ENCODE peak calls at places on chromosome X, in nine cellular contexts. R, A, W, Q, O, Y, D, Z and U are unnamed samples.

GRCh38 chrX:23515028-23515427 is 152.3 kb upstream of the PRDX4 start:
- DNase-seq in R (no peak), A (no peak), W (peak; percentile 18), Q (no peak), O (peak; percentile 1), Y (no peak), D (no peak), Z (no peak), U (no peak)

GRCh38 chrX:77436682-77437081 is 10.5 kb upstream of the FGF16 start:
- DNase-seq in R (no peak), A (no peak), W (no peak), Q (no peak), O (no peak), Y (no peak), D (no peak), Z (no peak), U (no peak)

GRCh38 chrX:40041915-40042314 is 55.8 kb downstream of the BCOR start:
- DNase-seq in R (no peak), A (no peak), W (no peak), Q (no peak), O (no peak), Y (no peak), D (no peak), Z (no peak), U (no peak)

GRCh38 chrX:2789569-2789968 is 37.7 kb downstream of the XG start:
- DNase-seq in R (no peak), A (no peak), W (no peak), Q (no peak), O (no peak), Y (no peak), D (no peak), Z (no peak), U (no peak)

GRCh38 chrX:85196319-85196718 is 47.3 kb downstream of the SATL1 start:
- DNase-seq in R (no peak), A (no peak), W (no peak), Q (no peak), O (peak; percentile 6), Y (no peak), D (no peak), Z (no peak), U (no peak)

GRCh38 chrX:43005561-43005960 is 227.6 kb upstream of the PPP1R2C start:
- DNase-seq in R (no peak), A (no peak), W (no peak), Q (no peak), O (no peak), Y (no peak), D (no peak), Z (no peak), U (no peak)

GRCh38 chrX:68049466-68049865 is 383.8 kb downstream of the OPHN1 start:
- DNase-seq in R (no peak), A (no peak), W (no peak), Q (no peak), O (no peak), Y (no peak), D (no peak), Z (no peak), U (no peak)

GRCh38 chrX:19593684-19594083 is 78.4 kb upstream of the MAP3K15 start:
- DNase-seq in R (peak; percentile 18), A (peak; percentile 17), W (no peak), Q (no peak), O (peak; percentile 61), Y (peak; percentile 1), D (no peak), Z (peak; percentile 54), U (peak; percentile 68)

GRCh38 chrX:68443155-68443868 is 10.0 kb upstream of the OPHN1 start:
- DNase-seq in R (no peak), A (no peak), W (no peak), Q (no peak), O (no peak), Y (no peak), D (no peak), Z (peak; percentile 32), U (peak; percentile 45)

GRCh38 chrX:46029777-46030176 is 515.4 kb downstream of the ZNF674 start:
- DNase-seq in R (no peak), A (no peak), W (peak; percentile 84), Q (no peak), O (no peak), Y (no peak), D (no peak), Z (no peak), U (no peak)

GRCh38 chrX:107480272-107480671 is 30.8 kb downstream of the FRMPD3 start:
- DNase-seq in R (peak; percentile 4), A (no peak), W (no peak), Q (no peak), O (no peak), Y (no peak), D (no peak), Z (no peak), U (no peak)

GRCh38 chrX:20362268-20363002 is 95.7 kb upstream of the RPS6KA3 start:
- DNase-seq in R (no peak), A (no peak), W (peak; percentile 91), Q (no peak), O (no peak), Y (no peak), D (no peak), Z (peak; percentile 46), U (peak; percentile 55)

GRCh38 chrX:331772-332495 is 13.3 kb upstream of the GTPBP6 start:
- DNase-seq in R (no peak), A (no peak), W (no peak), Q (peak; percentile 20), O (no peak), Y (no peak), D (no peak), Z (no peak), U (no peak)

GRCh38 chrX:10074241-10074941 is 82.4 kb upstream of the CLCN4 start:
- DNase-seq in R (no peak), A (no peak), W (no peak), Q (no peak), O (no peak), Y (no peak), D (no peak), Z (no peak), U (no peak)

GRCh38 chrX:150185766-150186165 is 177.4 kb upstream of the MAMLD1 start:
- DNase-seq in R (no peak), A (no peak), W (no peak), Q (no peak), O (no peak), Y (no peak), D (no peak), Z (no peak), U (no peak)

GRCh38 chrX:40646489-40647306 is 663 bp downstream of the CXorf38 start:
- DNase-seq in R (no peak), A (peak; percentile 23), W (no peak), Q (peak; percentile 70), O (peak; percentile 46), Y (peak; percentile 9), D (no peak), Z (peak; percentile 14), U (peak; percentile 14)

GRCh38 chrX:18946157-18946556 is 37.8 kb downstream of the PHKA2 start:
- DNase-seq in R (no peak), A (no peak), W (no peak), Q (no peak), O (no peak), Y (no peak), D (no peak), Z (no peak), U (no peak)